ENCODE peak calls at places on chromosomes 13 and 19, in nine cellular contexts. W is endothelial cell; U is glutamatergic neuron; K is epithelial cell of esophagus; M is activated effector memory CD4-positive, alpha-beta T cell treated with Interleukin-2 at 50 U/mL for 16 hours; E is left ventricle myocardium inferior; P is activated T-cell treated with anti-CD3 and anti-CD28 coated beads for 1 hour; V is activated gamma-delta T cell treated with anti-CD3 and anti-CD28 coated beads, Interleukin-2, amount 50 U/mL, for 16 hours; B is tibial nerve. J is an unnamed sample.

GRCh38 chr19:56671613-56671994 is at the start of gene ZNF835:
- DNase-seq in W (no peak), U (peak; percentile 95), K (peak; percentile 38), M (peak; percentile 62), E (peak; percentile 97), P (peak; percentile 77), V (peak; percentile 68), B (peak; percentile 81), J (peak; percentile 70)

GRCh38 chr19:49442793-49443365 is 1.6 kb upstream of the SLC17A7 start:
- DNase-seq in W (peak; percentile 99), U (peak; percentile 100), K (peak; percentile 95), M (peak; percentile 23), E (peak; percentile 96), P (no peak), V (no peak), B (peak; percentile 97), J (no peak)

GRCh38 chr19:18743281-18743825 is 47.8 kb downstream of the COMP start:
- DNase-seq in W (no peak), U (peak; percentile 49), K (peak; percentile 13), M (no peak), E (peak; percentile 79), P (no peak), V (no peak), B (no peak), J (no peak)

GRCh38 chr19:2235026-2235395 is 1.1 kb downstream of the PLEKHJ1 start:
- DNase-seq in W (no peak), U (no peak), K (peak; percentile 38), M (no peak), E (no peak), P (no peak), V (no peak), B (no peak), J (no peak)

GRCh38 chr19:6772028-6772865 is at the start of gene VAV1:
- DNase-seq in W (no peak), U (no peak), K (no peak), M (peak; percentile 75), E (peak; percentile 58), P (peak; percentile 81), V (peak; percentile 72), B (no peak), J (peak; percentile 69)

GRCh38 chr13:80131204-80131603 is 209.7 kb downstream of the SPRY2 start:
- DNase-seq in W (peak; percentile 54), U (peak; percentile 86), K (no peak), M (no peak), E (peak; percentile 86), P (no peak), V (no peak), B (peak; percentile 44), J (no peak)

GRCh38 chr13:47287291-47287751 is 390.5 kb upstream of the HTR2A start:
- DNase-seq in W (no peak), U (no peak), K (no peak), M (no peak), E (no peak), P (no peak), V (no peak), B (no peak), J (no peak)

GRCh38 chr13:60139272-60139671 is 24.5 kb downstream of the DIAPH3 start:
- DNase-seq in W (no peak), U (no peak), K (peak; percentile 10), M (no peak), E (no peak), P (no peak), V (no peak), B (no peak), J (no peak)

GRCh38 chr19:30070970-30071632 is 129.1 kb downstream of the URI1 start:
- DNase-seq in W (no peak), U (peak; percentile 13), K (no peak), M (no peak), E (peak; percentile 55), P (no peak), V (no peak), B (no peak), J (no peak)

GRCh38 chr19:43467730-43468129 is 2.3 kb upstream of the LYPD3 start:
- DNase-seq in W (no peak), U (no peak), K (peak; percentile 73), M (no peak), E (no peak), P (no peak), V (no peak), B (no peak), J (no peak)

GRCh38 chr13:78176880-78177279 is 258.2 kb upstream of the EDNRB start:
- DNase-seq in W (no peak), U (no peak), K (no peak), M (no peak), E (no peak), P (no peak), V (no peak), B (no peak), J (no peak)

GRCh38 chr13:103236213-103236612 is 170.0 kb upstream of the SLC10A2 start:
- DNase-seq in W (no peak), U (no peak), K (peak; percentile 48), M (no peak), E (no peak), P (no peak), V (no peak), B (no peak), J (no peak)

GRCh38 chr19:49481020-49481683 is 6.3 kb upstream of the RPL13A start:
- DNase-seq in W (no peak), U (no peak), K (no peak), M (no peak), E (no peak), P (no peak), V (no peak), B (no peak), J (no peak)

GRCh38 chr13:90926459-90926858 is 421.0 kb upstream of the MIR17HG start:
- DNase-seq in W (no peak), U (no peak), K (no peak), M (no peak), E (no peak), P (no peak), V (no peak), B (no peak), J (no peak)

GRCh38 chr13:49098198-49098597 is 121.9 kb upstream of the MLNR start:
- DNase-seq in W (no peak), U (no peak), K (peak; percentile 79), M (no peak), E (no peak), P (no peak), V (no peak), B (no peak), J (no peak)

GRCh38 chr13:20441879-20442278 is 83.8 kb downstream of the CRYL1 start:
- DNase-seq in W (no peak), U (no peak), K (peak; percentile 46), M (no peak), E (no peak), P (no peak), V (no peak), B (no peak), J (no peak)

GRCh38 chr19:40252395-40252794 is 25.9 kb upstream of the CCNP start:
- DNase-seq in W (no peak), U (no peak), K (no peak), M (no peak), E (no peak), P (no peak), V (no peak), B (no peak), J (no peak)

GRCh38 chr13:42553098-42554046 is 20.6 kb upstream of the TNFSF11 start:
- DNase-seq in W (no peak), U (no peak), K (peak; percentile 37), M (no peak), E (no peak), P (no peak), V (no peak), B (no peak), J (no peak)

GRCh38 chr13:114130708-114131580 is 1.5 kb downstream of the RASA3 start:
- DNase-seq in W (peak; percentile 56), U (peak; percentile 59), K (peak; percentile 78), M (peak; percentile 68), E (peak; percentile 55), P (no peak), V (no peak), B (no peak), J (no peak)

GRCh38 chr19:34474233-34474989 is 7.1 kb upstream of the WTIP start:
- DNase-seq in W (no peak), U (no peak), K (no peak), M (no peak), E (no peak), P (no peak), V (no peak), B (no peak), J (no peak)

GRCh38 chr13:76387561-76387960 is 498.6 kb downstream of the KCTD12 start:
- DNase-seq in W (no peak), U (no peak), K (peak; percentile 11), M (no peak), E (no peak), P (no peak), V (no peak), B (no peak), J (no peak)

GRCh38 chr19:30146346-30146745 is 204.3 kb downstream of the URI1 start:
- DNase-seq in W (no peak), U (no peak), K (no peak), M (no peak), E (no peak), P (no peak), V (no peak), B (no peak), J (no peak)

GRCh38 chr13:41222259-41222852 is 28.0 kb upstream of the KBTBD7 start:
- DNase-seq in W (peak; percentile 59), U (peak; percentile 45), K (peak; percentile 76), M (peak; percentile 13), E (no peak), P (peak; percentile 19), V (peak; percentile 32), B (no peak), J (peak; percentile 14)

GRCh38 chr13:30713133-30713532 is 22.2 kb upstream of the ALOX5AP start:
- DNase-seq in W (no peak), U (no peak), K (peak; percentile 27), M (no peak), E (no peak), P (no peak), V (no peak), B (no peak), J (no peak)

GRCh38 chr13:96958286-96958891 is 35.9 kb downstream of the OXGR1 start:
- DNase-seq in W (peak; percentile 18), U (no peak), K (peak; percentile 55), M (no peak), E (no peak), P (no peak), V (no peak), B (no peak), J (no peak)

GRCh38 chr19:19146000-19146608 is 7.8 kb upstream of the TMEM161A start:
- DNase-seq in W (peak; percentile 91), U (peak; percentile 90), K (peak; percentile 58), M (peak; percentile 77), E (peak; percentile 80), P (peak; percentile 88), V (peak; percentile 82), B (peak; percentile 60), J (peak; percentile 78)

GRCh38 chr13:111924676-111925075 is 142.3 kb upstream of the SOX1 start:
- DNase-seq in W (no peak), U (no peak), K (no peak), M (no peak), E (no peak), P (no peak), V (no peak), B (no peak), J (no peak)

GRCh38 chr13:21637296-21637695 is 33.3 kb upstream of the MICU2 start:
- DNase-seq in W (no peak), U (no peak), K (peak; percentile 99), M (peak; percentile 27), E (no peak), P (no peak), V (peak; percentile 1), B (no peak), J (no peak)

GRCh38 chr19:11905928-11906327 is 18.3 kb downstream of the ZNF69 start:
- DNase-seq in W (no peak), U (no peak), K (no peak), M (no peak), E (no peak), P (no peak), V (no peak), B (no peak), J (no peak)

GRCh38 chr19:49491804-49492572 is 4.2 kb upstream of the RPS11 start:
- DNase-seq in W (no peak), U (no peak), K (no peak), M (no peak), E (no peak), P (no peak), V (no peak), B (no peak), J (no peak)

GRCh38 chr13:80924596-80924995 is 583.7 kb upstream of the SPRY2 start:
- DNase-seq in W (no peak), U (no peak), K (peak; percentile 12), M (no peak), E (no peak), P (no peak), V (no peak), B (no peak), J (no peak)

J was measured in stimulated activated CD8-positive, alpha-beta memory T cell treated with anti-CD3 and anti-CD28 coated beads, Interleukin-12 subunit alpha, Interleukin-12 subunit beta, amount 100 ng/mL, for 1 hour.